ENCODE peak calls at places on chromosome 18, in nine cellular contexts. One of them, this sample, is unnamed.

GRCh38 chr18:37253424-37254255 is 312.0 kb downstream of the CELF4 start:
- DNase-seq in endodermal cell: peak; percentile 88
- DNase-seq in body of pancreas: peak; percentile 65
- DNase-seq in neural progenitor cell: peak; percentile 89
- DNase-seq in endothelial cell: peak; percentile 61
- DNase-seq in CD4-positive, alpha-beta T cell: no peak
- DNase-seq in dorsolateral prefrontal cortex: no peak
- DNase-seq in A549: peak; percentile 21
- DNase-seq in mesothelial cell of epicardium: peak; percentile 39
- DNase-seq in this sample: no peak

GRCh38 chr18:1094408-1094807 is 189.7 kb downstream of the ADCYAP1 start:
- DNase-seq in CD4-positive, alpha-beta T cell: no peak
- DNase-seq in endodermal cell: no peak
- DNase-seq in body of pancreas: no peak
- DNase-seq in dorsolateral prefrontal cortex: peak; percentile 46
- DNase-seq in neural progenitor cell: no peak
- DNase-seq in mesothelial cell of epicardium: no peak
- DNase-seq in endothelial cell: no peak
- DNase-seq in A549: no peak
- DNase-seq in this sample: no peak

GRCh38 chr18:74493689-74494088 is 2.5 kb upstream of the CNDP2 start:
- DNase-seq in CD4-positive, alpha-beta T cell: peak; percentile 63
- DNase-seq in dorsolateral prefrontal cortex: peak; percentile 73
- DNase-seq in A549: peak; percentile 14
- DNase-seq in neural progenitor cell: peak; percentile 72
- DNase-seq in mesothelial cell of epicardium: no peak
- DNase-seq in endodermal cell: peak; percentile 76
- DNase-seq in body of pancreas: peak; percentile 80
- DNase-seq in endothelial cell: peak; percentile 53
- DNase-seq in this sample: no peak

GRCh38 chr18:70400473-70400872 is 111.6 kb downstream of the SOCS6 start:
- DNase-seq in dorsolateral prefrontal cortex: no peak
- DNase-seq in CD4-positive, alpha-beta T cell: no peak
- DNase-seq in neural progenitor cell: no peak
- DNase-seq in mesothelial cell of epicardium: no peak
- DNase-seq in endothelial cell: no peak
- DNase-seq in A549: no peak
- DNase-seq in endodermal cell: no peak
- DNase-seq in body of pancreas: no peak
- DNase-seq in this sample: no peak

GRCh38 chr18:1865869-1866268 is 705.4 kb downstream of the METTL4 start:
- DNase-seq in CD4-positive, alpha-beta T cell: no peak
- DNase-seq in mesothelial cell of epicardium: no peak
- DNase-seq in A549: no peak
- DNase-seq in endodermal cell: no peak
- DNase-seq in dorsolateral prefrontal cortex: no peak
- DNase-seq in neural progenitor cell: no peak
- DNase-seq in body of pancreas: no peak
- DNase-seq in endothelial cell: no peak
- DNase-seq in this sample: no peak

GRCh38 chr18:39191931-39192330 is 1626.3 kb upstream of the CELF4 start:
- DNase-seq in dorsolateral prefrontal cortex: no peak
- DNase-seq in endothelial cell: no peak
- DNase-seq in CD4-positive, alpha-beta T cell: no peak
- DNase-seq in mesothelial cell of epicardium: no peak
- DNase-seq in endodermal cell: no peak
- DNase-seq in body of pancreas: no peak
- DNase-seq in A549: no peak
- DNase-seq in neural progenitor cell: no peak
- DNase-seq in this sample: no peak

GRCh38 chr18:73923866-73924265 is 223.8 kb downstream of the FBXO15 start:
- DNase-seq in mesothelial cell of epicardium: no peak
- DNase-seq in neural progenitor cell: no peak
- DNase-seq in endodermal cell: no peak
- DNase-seq in endothelial cell: no peak
- DNase-seq in CD4-positive, alpha-beta T cell: no peak
- DNase-seq in dorsolateral prefrontal cortex: no peak
- DNase-seq in body of pancreas: no peak
- DNase-seq in A549: no peak
- DNase-seq in this sample: no peak

GRCh38 chr18:67301592-67301991 is 214.9 kb downstream of the DSEL start:
- DNase-seq in mesothelial cell of epicardium: no peak
- DNase-seq in endodermal cell: no peak
- DNase-seq in dorsolateral prefrontal cortex: no peak
- DNase-seq in A549: no peak
- DNase-seq in body of pancreas: no peak
- DNase-seq in neural progenitor cell: no peak
- DNase-seq in CD4-positive, alpha-beta T cell: no peak
- DNase-seq in endothelial cell: no peak
- DNase-seq in this sample: no peak

GRCh38 chr18:29780814-29781213 is 1261.7 kb downstream of the DSC3 start:
- DNase-seq in dorsolateral prefrontal cortex: no peak
- DNase-seq in body of pancreas: no peak
- DNase-seq in A549: no peak
- DNase-seq in mesothelial cell of epicardium: no peak
- DNase-seq in endodermal cell: no peak
- DNase-seq in neural progenitor cell: peak; percentile 73
- DNase-seq in endothelial cell: no peak
- DNase-seq in CD4-positive, alpha-beta T cell: no peak
- DNase-seq in this sample: no peak

GRCh38 chr18:58276640-58277456 is 232.8 kb downstream of the NEDD4L start:
- DNase-seq in CD4-positive, alpha-beta T cell: no peak
- DNase-seq in endodermal cell: no peak
- DNase-seq in mesothelial cell of epicardium: no peak
- DNase-seq in dorsolateral prefrontal cortex: no peak
- DNase-seq in body of pancreas: no peak
- DNase-seq in A549: no peak
- DNase-seq in endothelial cell: no peak
- DNase-seq in neural progenitor cell: peak; percentile 52
- DNase-seq in this sample: no peak

GRCh38 chr18:21163647-21164625 is 52.3 kb upstream of the ROCK1 start:
- DNase-seq in CD4-positive, alpha-beta T cell: no peak
- DNase-seq in dorsolateral prefrontal cortex: no peak
- DNase-seq in neural progenitor cell: no peak
- DNase-seq in endodermal cell: no peak
- DNase-seq in A549: no peak
- DNase-seq in body of pancreas: peak; percentile 61
- DNase-seq in mesothelial cell of epicardium: no peak
- DNase-seq in endothelial cell: no peak
- DNase-seq in this sample: no peak

GRCh38 chr18:8685914-8686216 is 19.5 kb upstream of the MTCL1 start:
- DNase-seq in endodermal cell: no peak
- DNase-seq in mesothelial cell of epicardium: no peak
- DNase-seq in body of pancreas: no peak
- DNase-seq in dorsolateral prefrontal cortex: no peak
- DNase-seq in neural progenitor cell: no peak
- DNase-seq in CD4-positive, alpha-beta T cell: no peak
- DNase-seq in A549: no peak
- DNase-seq in endothelial cell: no peak
- DNase-seq in this sample: no peak

GRCh38 chr18:76564117-76564516 is 69.1 kb upstream of the ZNF516 start:
- DNase-seq in dorsolateral prefrontal cortex: no peak
- DNase-seq in A549: no peak
- DNase-seq in neural progenitor cell: no peak
- DNase-seq in endothelial cell: no peak
- DNase-seq in mesothelial cell of epicardium: no peak
- DNase-seq in body of pancreas: no peak
- DNase-seq in endodermal cell: no peak
- DNase-seq in CD4-positive, alpha-beta T cell: no peak
- DNase-seq in this sample: no peak

GRCh38 chr18:11518788-11519685 is 90.4 kb upstream of the SLC35G4 start:
- DNase-seq in A549: peak; percentile 50
- DNase-seq in mesothelial cell of epicardium: no peak
- DNase-seq in dorsolateral prefrontal cortex: peak; percentile 42
- DNase-seq in neural progenitor cell: peak; percentile 86
- DNase-seq in endothelial cell: peak; percentile 72
- DNase-seq in body of pancreas: peak; percentile 54
- DNase-seq in endodermal cell: peak; percentile 92
- DNase-seq in CD4-positive, alpha-beta T cell: no peak
- DNase-seq in this sample: no peak

GRCh38 chr18:71630686-71631085 is 913.5 kb downstream of the CBLN2 start:
- DNase-seq in mesothelial cell of epicardium: no peak
- DNase-seq in neural progenitor cell: no peak
- DNase-seq in CD4-positive, alpha-beta T cell: no peak
- DNase-seq in endodermal cell: no peak
- DNase-seq in endothelial cell: no peak
- DNase-seq in dorsolateral prefrontal cortex: no peak
- DNase-seq in body of pancreas: no peak
- DNase-seq in A549: no peak
- DNase-seq in this sample: no peak

GRCh38 chr18:68215931-68216330 is 499.0 kb downstream of the TMX3 start:
- DNase-seq in mesothelial cell of epicardium: no peak
- DNase-seq in CD4-positive, alpha-beta T cell: no peak
- DNase-seq in neural progenitor cell: no peak
- DNase-seq in body of pancreas: no peak
- DNase-seq in endothelial cell: no peak
- DNase-seq in endodermal cell: no peak
- DNase-seq in dorsolateral prefrontal cortex: no peak
- DNase-seq in A549: no peak
- DNase-seq in this sample: no peak

GRCh38 chr18:35936951-35937350 is 35.5 kb upstream of the RMP24 start:
- DNase-seq in CD4-positive, alpha-beta T cell: no peak
- DNase-seq in endothelial cell: no peak
- DNase-seq in endodermal cell: no peak
- DNase-seq in neural progenitor cell: no peak
- DNase-seq in body of pancreas: no peak
- DNase-seq in mesothelial cell of epicardium: no peak
- DNase-seq in A549: no peak
- DNase-seq in dorsolateral prefrontal cortex: no peak
- DNase-seq in this sample: no peak

GRCh38 chr18:35938158-35938557 is 34.3 kb upstream of the RMP24 start:
- DNase-seq in endodermal cell: no peak
- DNase-seq in body of pancreas: no peak
- DNase-seq in mesothelial cell of epicardium: no peak
- DNase-seq in CD4-positive, alpha-beta T cell: no peak
- DNase-seq in A549: no peak
- DNase-seq in dorsolateral prefrontal cortex: no peak
- DNase-seq in endothelial cell: no peak
- DNase-seq in neural progenitor cell: no peak
- DNase-seq in this sample: no peak

GRCh38 chr18:35938562-35938961 is 33.9 kb upstream of the RMP24 start:
- DNase-seq in endodermal cell: no peak
- DNase-seq in A549: no peak
- DNase-seq in endothelial cell: no peak
- DNase-seq in body of pancreas: no peak
- DNase-seq in neural progenitor cell: no peak
- DNase-seq in mesothelial cell of epicardium: no peak
- DNase-seq in CD4-positive, alpha-beta T cell: no peak
- DNase-seq in dorsolateral prefrontal cortex: no peak
- DNase-seq in this sample: no peak

GRCh38 chr18:35941299-35941698 is 31.2 kb upstream of the RMP24 start:
- DNase-seq in A549: no peak
- DNase-seq in endothelial cell: no peak
- DNase-seq in dorsolateral prefrontal cortex: no peak
- DNase-seq in mesothelial cell of epicardium: no peak
- DNase-seq in body of pancreas: no peak
- DNase-seq in neural progenitor cell: no peak
- DNase-seq in endodermal cell: no peak
- DNase-seq in CD4-positive, alpha-beta T cell: no peak
- DNase-seq in this sample: no peak

GRCh38 chr18:35939166-35939565 is 33.3 kb upstream of the RMP24 start:
- DNase-seq in CD4-positive, alpha-beta T cell: no peak
- DNase-seq in neural progenitor cell: peak; percentile 62
- DNase-seq in body of pancreas: no peak
- DNase-seq in A549: no peak
- DNase-seq in dorsolateral prefrontal cortex: no peak
- DNase-seq in mesothelial cell of epicardium: no peak
- DNase-seq in endodermal cell: peak; percentile 76
- DNase-seq in endothelial cell: peak; percentile 35
- DNase-seq in this sample: no peak
- TF ChIP-seq CTCF in CD4-positive, alpha-beta T cell: no peak
- TF ChIP-seq CTCF in neural progenitor cell: peak; percentile 63
- TF ChIP-seq CTCF in body of pancreas: no peak
- TF ChIP-seq CTCF in A549: no peak
- TF ChIP-seq CTCF in dorsolateral prefrontal cortex: no peak
- TF ChIP-seq CTCF in mesothelial cell of epicardium: no peak
- TF ChIP-seq CTCF in endodermal cell: peak; percentile 75
- TF ChIP-seq CTCF in endothelial cell: peak; percentile 15
- TF ChIP-seq CTCF in this sample: no peak

GRCh38 chr18:48317781-48318381 is 91.3 kb downstream of the ZBTB7C start:
- DNase-seq in body of pancreas: no peak
- DNase-seq in endothelial cell: no peak
- DNase-seq in endodermal cell: no peak
- DNase-seq in dorsolateral prefrontal cortex: no peak
- DNase-seq in neural progenitor cell: no peak
- DNase-seq in A549: no peak
- DNase-seq in mesothelial cell of epicardium: no peak
- DNase-seq in CD4-positive, alpha-beta T cell: no peak
- DNase-seq in this sample: no peak
- TF ChIP-seq CTCF in body of pancreas: no peak
- TF ChIP-seq CTCF in endothelial cell: peak; percentile 52
- TF ChIP-seq CTCF in endodermal cell: peak; percentile 68
- TF ChIP-seq CTCF in dorsolateral prefrontal cortex: no peak
- TF ChIP-seq CTCF in neural progenitor cell: peak; percentile 50
- TF ChIP-seq CTCF in A549: no peak
- TF ChIP-seq CTCF in mesothelial cell of epicardium: no peak
- TF ChIP-seq CTCF in CD4-positive, alpha-beta T cell: no peak
- TF ChIP-seq CTCF in this sample: no peak

GRCh38 chr18:34729264-34729663 is 19.2 kb downstream of the DTNA start:
- DNase-seq in neural progenitor cell: peak; percentile 70
- DNase-seq in A549: peak; percentile 10
- DNase-seq in endodermal cell: peak; percentile 73
- DNase-seq in mesothelial cell of epicardium: no peak
- DNase-seq in body of pancreas: no peak
- DNase-seq in dorsolateral prefrontal cortex: no peak
- DNase-seq in endothelial cell: peak; percentile 28
- DNase-seq in CD4-positive, alpha-beta T cell: no peak
- DNase-seq in this sample: no peak
- TF ChIP-seq CTCF in neural progenitor cell: peak; percentile 72
- TF ChIP-seq CTCF in A549: peak; percentile 36
- TF ChIP-seq CTCF in endodermal cell: peak; percentile 86
- TF ChIP-seq CTCF in mesothelial cell of epicardium: no peak
- TF ChIP-seq CTCF in body of pancreas: no peak
- TF ChIP-seq CTCF in dorsolateral prefrontal cortex: no peak
- TF ChIP-seq CTCF in endothelial cell: peak; percentile 45
- TF ChIP-seq CTCF in CD4-positive, alpha-beta T cell: no peak
- TF ChIP-seq CTCF in this sample: no peak

GRCh38 chr18:22368066-22368465 is 49.6 kb downstream of the CTAGE1 start:
- DNase-seq in mesothelial cell of epicardium: no peak
- DNase-seq in neural progenitor cell: no peak
- DNase-seq in endothelial cell: no peak
- DNase-seq in endodermal cell: no peak
- DNase-seq in dorsolateral prefrontal cortex: no peak
- DNase-seq in A549: no peak
- DNase-seq in CD4-positive, alpha-beta T cell: no peak
- DNase-seq in body of pancreas: no peak
- DNase-seq in this sample: no peak

DNA sequence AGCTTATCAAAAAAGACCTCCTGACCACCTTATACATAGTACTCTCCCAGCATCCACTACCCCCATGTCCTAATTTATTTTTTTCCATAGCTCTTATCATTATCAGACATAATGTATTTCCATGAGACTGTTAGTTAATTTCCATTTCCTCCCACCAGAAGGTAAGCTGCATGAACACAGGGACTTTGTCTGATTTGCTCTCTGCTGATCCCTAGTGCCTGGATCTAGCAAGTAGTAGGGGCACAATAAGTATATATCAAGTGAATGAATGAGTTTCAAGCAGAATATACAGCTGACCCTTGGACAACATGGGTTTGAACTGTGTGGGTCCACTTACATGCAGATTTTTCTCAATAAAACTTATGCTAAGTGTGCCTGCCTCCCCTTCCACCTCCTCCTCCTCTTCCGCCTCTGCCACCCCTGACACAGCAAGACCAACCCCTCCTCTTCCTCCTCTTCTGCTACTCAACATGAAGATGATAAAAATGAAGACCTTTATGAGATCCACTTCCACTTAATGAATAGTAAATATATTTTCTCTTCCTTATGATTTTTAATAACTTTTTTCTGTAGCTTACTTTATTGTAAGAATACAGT is 53.8 kb downstream of the CTAGE1 start:
- DNase-seq in CD4-positive, alpha-beta T cell: no peak
- DNase-seq in dorsolateral prefrontal cortex: no peak
- DNase-seq in neural progenitor cell: no peak
- DNase-seq in endodermal cell: no peak
- DNase-seq in A549: no peak
- DNase-seq in mesothelial cell of epicardium: no peak
- DNase-seq in body of pancreas: no peak
- DNase-seq in endothelial cell: no peak
- DNase-seq in this sample: no peak
- TF ChIP-seq CTCF in CD4-positive, alpha-beta T cell: no peak
- TF ChIP-seq CTCF in dorsolateral prefrontal cortex: no peak
- TF ChIP-seq CTCF in neural progenitor cell: peak; percentile 16
- TF ChIP-seq CTCF in endodermal cell: peak; percentile 60
- TF ChIP-seq CTCF in A549: no peak
- TF ChIP-seq CTCF in mesothelial cell of epicardium: no peak
- TF ChIP-seq CTCF in body of pancreas: no peak
- TF ChIP-seq CTCF in endothelial cell: no peak
- TF ChIP-seq CTCF in this sample: no peak